ENCODE peak calls at places on chromosomes 12 and 14, in five cellular contexts. T is effector memory CD4-positive, alpha-beta T cell; Z is dorsolateral prefrontal cortex; L is AG04450; E is psoas muscle. Y is an unnamed sample.

GRCh38 chr12:68425998-68426397 is 93.8 kb upstream of the MDM1 start:
- DNase-seq in Z (no peak), L (peak), T (no peak), E (no peak), Y (no peak)

GRCh38 chr12:101941306-101942000 is 64.1 kb downstream of the DRAM1 start:
- DNase-seq in L (no peak), Z (no peak), E (no peak), T (no peak), Y (no peak)

GRCh38 chr14:36520601-36521525 is 831 bp upstream of the NKX2-1 start:
- DNase-seq in L (no peak), T (no peak), E (no peak), Z (no peak), Y (no peak)

GRCh38 chr12:47189753-47190152 is 110.0 kb upstream of the AMIGO2 start:
- DNase-seq in L (no peak), E (no peak), Z (no peak), T (no peak), Y (no peak)

GRCh38 chr12:12011880-12012260 is 58.9 kb upstream of the BCL2L14 start:
- DNase-seq in E (no peak), T (no peak), L (no peak), Z (no peak), Y (no peak)

GRCh38 chr12:26822051-26822450 is 10.9 kb downstream of the ITPR2 start:
- DNase-seq in T (no peak), Z (no peak), L (no peak), E (no peak), Y (no peak)

GRCh38 chr12:59372971-59373370 is 222.9 kb upstream of the SLC16A7 start:
- DNase-seq in T (no peak), E (no peak), L (peak), Z (no peak), Y (no peak)

GRCh38 chr14:82689948-82690347 is 1156.3 kb upstream of the SEL1L start:
- DNase-seq in E (no peak), L (no peak), Z (no peak), T (no peak), Y (no peak)

GRCh38 chr14:51147183-51147582 is 52.3 kb upstream of the TRIM9 start:
- DNase-seq in L (no peak), E (no peak), T (no peak), Z (no peak), Y (no peak)

GRCh38 chr12:130747867-130748740 is 32.0 kb upstream of the RIMBP2 start:
- DNase-seq in E (peak), Z (peak), L (no peak), T (peak), Y (peak)

GRCh38 chr12:47718531-47718930 is 6.8 kb downstream of the ENDOU start:
- DNase-seq in L (no peak), Z (no peak), T (no peak), E (no peak), Y (no peak)

DNA sequence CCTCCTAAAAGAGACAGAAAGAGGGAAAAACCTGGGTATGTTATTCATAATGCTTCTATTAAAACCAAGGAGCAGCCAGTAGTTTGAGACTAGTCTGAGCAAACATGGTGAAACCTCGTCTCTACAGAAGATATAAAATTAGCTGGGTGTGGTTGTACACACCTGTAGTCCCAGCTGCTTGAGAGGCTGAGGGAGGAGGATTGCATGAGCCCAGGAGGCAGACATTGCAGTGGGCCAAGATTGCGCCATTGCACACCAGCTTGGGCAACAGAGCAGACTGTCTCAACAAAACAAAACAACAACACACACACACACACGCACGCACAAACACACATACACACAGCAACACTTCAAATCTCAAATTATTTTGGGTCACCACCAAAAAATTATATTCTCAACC is 27.8 kb downstream of the HECTD4 start:
- DNase-seq in T (no peak), L (no peak), Z (no peak), E (no peak), Y (no peak)
- H3K4me3 ChIP-seq in T (no peak), L (no peak), Z (no peak), E (no peak), Y (no peak)

GRCh38 chr12:8698132-8698829 is 490 bp downstream of the RIMKLB start:
- DNase-seq in E (peak), T (no peak), Z (peak), L (no peak), Y (peak)
- H3K27ac ChIP-seq in E (peak), T (peak), Z (peak), L (peak), Y (peak)

GRCh38 chr12:2960996-2961616 is 1.9 kb downstream of the TEAD4 start:
- DNase-seq in L (no peak), E (no peak), T (no peak), Z (no peak), Y (no peak)
- H3K4me3 ChIP-seq in L (peak), E (peak), T (no peak), Z (no peak), Y (no peak)

DNA sequence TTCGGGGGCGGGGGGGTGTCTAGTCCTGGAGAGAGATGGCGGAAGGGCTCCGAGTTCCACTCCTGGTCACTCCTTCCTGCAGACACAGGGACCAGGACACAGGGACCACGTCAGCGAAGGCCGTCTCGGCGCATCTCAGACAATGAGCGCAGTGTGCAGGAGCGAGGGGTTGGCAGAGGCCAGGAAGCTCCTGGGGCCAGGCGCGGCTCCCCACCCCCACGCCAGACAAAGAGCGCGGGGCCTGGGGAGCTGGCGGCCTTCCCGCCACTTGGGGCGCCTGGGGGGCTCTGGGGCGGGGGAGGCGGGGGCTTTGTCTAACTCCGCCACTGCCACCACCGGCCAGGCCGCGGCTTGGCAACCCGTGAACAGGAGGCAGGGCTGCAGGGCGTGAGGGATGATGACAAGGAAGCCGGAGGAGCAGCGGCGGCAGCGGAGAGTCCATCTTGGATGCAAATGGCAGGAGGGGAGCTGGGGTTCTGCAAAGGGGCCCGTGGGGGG is 2.2 kb downstream of the CDK2AP1 start:
- DNase-seq in Z (peak), E (peak), T (no peak), L (no peak), Y (no peak)
- H3K27ac ChIP-seq in Z (peak), E (peak), T (peak), L (peak), Y (no peak)

DNA sequence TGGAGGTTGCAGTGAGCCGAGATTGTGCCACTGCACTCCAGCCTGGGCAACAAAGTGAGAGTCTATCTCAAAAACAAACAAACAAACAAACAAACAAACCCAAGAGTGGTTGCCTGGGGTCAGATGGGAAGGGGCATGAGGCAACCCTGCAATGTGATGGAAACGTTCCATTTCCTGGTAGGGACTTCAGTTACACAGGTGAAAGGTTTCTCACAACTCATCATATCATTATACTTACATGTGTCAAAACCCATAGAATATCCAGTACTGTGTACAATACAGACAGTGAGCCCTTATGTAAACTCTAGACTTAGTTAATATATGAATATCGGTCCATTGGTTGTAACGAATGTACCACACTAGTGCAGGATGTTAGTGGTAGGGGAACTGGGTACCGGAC is 7.2 kb upstream of the KLC1 start:
- DNase-seq in Z (no peak), L (no peak), T (no peak), E (no peak), Y (no peak)
- H3K4me3 ChIP-seq in Z (no peak), L (no peak), T (no peak), E (no peak), Y (no peak)

GRCh38 chr12:7354521-7354920 is 50.6 kb downstream of the ACSM4 start:
- DNase-seq in L (no peak), T (no peak), Z (no peak), E (no peak), Y (no peak)
- H3K27ac ChIP-seq in L (no peak), T (no peak), Z (no peak), E (no peak), Y (no peak)

GRCh38 chr14:31952573-31952972 is 124.5 kb upstream of the ARHGAP5 start:
- DNase-seq in T (no peak), L (no peak), E (no peak), Z (no peak), Y (no peak)

GRCh38 chr14:31949709-31950108 is 127.4 kb upstream of the ARHGAP5 start:
- DNase-seq in L (no peak), E (no peak), Z (no peak), T (no peak), Y (no peak)

GRCh38 chr14:31950331-31950730 is 126.8 kb upstream of the ARHGAP5 start:
- DNase-seq in E (no peak), T (no peak), Z (no peak), L (no peak), Y (no peak)

GRCh38 chr14:31951638-31951964 is 125.5 kb upstream of the ARHGAP5 start:
- DNase-seq in E (no peak), T (no peak), L (no peak), Z (no peak), Y (no peak)

GRCh38 chr14:31950760-31951637 is 126.1 kb upstream of the ARHGAP5 start:
- DNase-seq in Z (no peak), L (no peak), E (peak), T (no peak), Y (no peak)
- H3K4me3 ChIP-seq in Z (no peak), L (no peak), E (no peak), T (no peak), Y (no peak)

DNA sequence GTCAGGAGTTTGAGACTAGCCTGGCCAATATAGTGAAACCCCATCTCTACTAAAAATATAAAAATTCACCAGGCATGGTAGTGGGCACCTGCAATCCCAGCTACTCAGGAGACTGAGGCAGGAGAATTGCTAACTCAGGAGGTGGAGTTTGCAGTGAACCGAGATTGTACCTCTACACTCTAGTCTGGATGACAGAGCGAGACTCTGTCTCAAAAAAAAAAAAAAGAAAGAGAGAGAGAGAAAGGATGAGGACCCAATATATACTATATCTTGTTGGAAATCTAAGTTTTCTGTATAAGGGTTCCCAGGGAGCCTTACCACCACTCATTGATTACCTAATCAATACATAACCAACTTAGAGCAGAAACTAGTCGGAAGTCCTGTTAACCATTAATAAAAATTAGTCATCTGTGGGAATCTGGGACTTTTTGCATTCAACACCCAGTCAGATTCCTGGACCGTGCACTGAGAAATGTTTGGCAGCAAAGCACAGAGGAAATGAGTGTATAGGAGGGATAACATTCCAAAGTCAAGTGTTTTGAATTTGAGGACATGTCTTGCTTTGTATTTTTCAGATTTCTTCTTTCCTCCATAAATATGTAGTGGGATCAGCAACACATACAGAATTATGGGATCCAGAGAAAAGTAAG is 44.8 kb upstream of the NR2C1 start:
- DNase-seq in Z (no peak), T (no peak), E (no peak), L (peak), Y (no peak)
- H3K27ac ChIP-seq in Z (no peak), T (no peak), E (no peak), L (no peak), Y (no peak)